ENCODE peak calls at places on chromosomes 1 and 21, in nine cellular contexts. One of them, this sample, is unnamed.

GRCh38 chr1:205374205-205375078 is 17.7 kb upstream of the KLHDC8A start:
- DNase-seq in CD8-positive, alpha-beta memory T cell: no peak
- DNase-seq in neuronal stem cell: no peak
- DNase-seq in cardiac muscle cell: peak
- DNase-seq in thoracic aorta: no peak
- DNase-seq in ovary: no peak
- DNase-seq in fibroblast of lung: peak
- DNase-seq in left ventricle myocardium inferior: no peak
- DNase-seq in Karpas-422: no peak
- DNase-seq in this sample: no peak

GRCh38 chr1:16366722-16367257 is at the start of gene SZRD1:
- DNase-seq in CD8-positive, alpha-beta memory T cell: peak
- DNase-seq in left ventricle myocardium inferior: peak
- DNase-seq in thoracic aorta: peak
- DNase-seq in fibroblast of lung: peak
- DNase-seq in neuronal stem cell: peak
- DNase-seq in ovary: peak
- DNase-seq in cardiac muscle cell: peak
- DNase-seq in Karpas-422: peak
- DNase-seq in this sample: peak

GRCh38 chr21:42144679-42145568 is 73.8 kb downstream of the UMODL1 start:
- DNase-seq in Karpas-422: no peak
- DNase-seq in ovary: no peak
- DNase-seq in thoracic aorta: no peak
- DNase-seq in left ventricle myocardium inferior: no peak
- DNase-seq in neuronal stem cell: no peak
- DNase-seq in cardiac muscle cell: no peak
- DNase-seq in CD8-positive, alpha-beta memory T cell: no peak
- DNase-seq in fibroblast of lung: no peak
- DNase-seq in this sample: no peak

GRCh38 chr1:32759521-32759980 is 57.0 kb upstream of the SYNC start:
- DNase-seq in thoracic aorta: no peak
- DNase-seq in ovary: no peak
- DNase-seq in left ventricle myocardium inferior: no peak
- DNase-seq in neuronal stem cell: no peak
- DNase-seq in CD8-positive, alpha-beta memory T cell: no peak
- DNase-seq in cardiac muscle cell: no peak
- DNase-seq in Karpas-422: no peak
- DNase-seq in fibroblast of lung: no peak
- DNase-seq in this sample: peak

GRCh38 chr1:171799166-171799565 is 17.7 kb downstream of the METTL13 start:
- DNase-seq in Karpas-422: no peak
- DNase-seq in thoracic aorta: no peak
- DNase-seq in left ventricle myocardium inferior: no peak
- DNase-seq in cardiac muscle cell: peak
- DNase-seq in fibroblast of lung: no peak
- DNase-seq in neuronal stem cell: no peak
- DNase-seq in ovary: no peak
- DNase-seq in CD8-positive, alpha-beta memory T cell: no peak
- DNase-seq in this sample: no peak

GRCh38 chr1:163315773-163316374 is 5.9 kb upstream of the NUF2 start:
- DNase-seq in ovary: no peak
- DNase-seq in neuronal stem cell: peak
- DNase-seq in Karpas-422: peak
- DNase-seq in thoracic aorta: no peak
- DNase-seq in fibroblast of lung: peak
- DNase-seq in CD8-positive, alpha-beta memory T cell: peak
- DNase-seq in cardiac muscle cell: peak
- DNase-seq in left ventricle myocardium inferior: no peak
- DNase-seq in this sample: no peak

GRCh38 chr21:28632718-28633408 is 359.8 kb downstream of the LTN1 start:
- DNase-seq in Karpas-422: no peak
- DNase-seq in neuronal stem cell: peak
- DNase-seq in CD8-positive, alpha-beta memory T cell: no peak
- DNase-seq in left ventricle myocardium inferior: no peak
- DNase-seq in cardiac muscle cell: peak
- DNase-seq in fibroblast of lung: peak
- DNase-seq in thoracic aorta: no peak
- DNase-seq in ovary: no peak
- DNase-seq in this sample: no peak

GRCh38 chr1:186207401-186208085 is 167.5 kb downstream of the TPR start:
- DNase-seq in CD8-positive, alpha-beta memory T cell: no peak
- DNase-seq in neuronal stem cell: no peak
- DNase-seq in thoracic aorta: no peak
- DNase-seq in Karpas-422: no peak
- DNase-seq in fibroblast of lung: peak
- DNase-seq in cardiac muscle cell: peak
- DNase-seq in ovary: no peak
- DNase-seq in left ventricle myocardium inferior: no peak
- DNase-seq in this sample: no peak

GRCh38 chr1:64036549-64036948 is 166.9 kb upstream of the UBE2U start:
- DNase-seq in ovary: no peak
- DNase-seq in neuronal stem cell: no peak
- DNase-seq in left ventricle myocardium inferior: no peak
- DNase-seq in CD8-positive, alpha-beta memory T cell: no peak
- DNase-seq in cardiac muscle cell: no peak
- DNase-seq in Karpas-422: no peak
- DNase-seq in thoracic aorta: no peak
- DNase-seq in fibroblast of lung: no peak
- DNase-seq in this sample: no peak

GRCh38 chr1:64042331-64043100 is 160.9 kb upstream of the UBE2U start:
- DNase-seq in fibroblast of lung: peak
- DNase-seq in ovary: no peak
- DNase-seq in thoracic aorta: peak
- DNase-seq in Karpas-422: no peak
- DNase-seq in left ventricle myocardium inferior: no peak
- DNase-seq in neuronal stem cell: no peak
- DNase-seq in cardiac muscle cell: peak
- DNase-seq in CD8-positive, alpha-beta memory T cell: no peak
- DNase-seq in this sample: no peak

GRCh38 chr1:64041366-64042131 is 161.9 kb upstream of the UBE2U start:
- DNase-seq in thoracic aorta: no peak
- DNase-seq in cardiac muscle cell: no peak
- DNase-seq in CD8-positive, alpha-beta memory T cell: no peak
- DNase-seq in Karpas-422: no peak
- DNase-seq in ovary: no peak
- DNase-seq in neuronal stem cell: no peak
- DNase-seq in left ventricle myocardium inferior: no peak
- DNase-seq in fibroblast of lung: no peak
- DNase-seq in this sample: no peak

GRCh38 chr1:64038119-64038518 is 165.3 kb upstream of the UBE2U start:
- DNase-seq in fibroblast of lung: peak
- DNase-seq in cardiac muscle cell: peak
- DNase-seq in left ventricle myocardium inferior: no peak
- DNase-seq in neuronal stem cell: no peak
- DNase-seq in CD8-positive, alpha-beta memory T cell: no peak
- DNase-seq in Karpas-422: no peak
- DNase-seq in thoracic aorta: no peak
- DNase-seq in ovary: no peak
- DNase-seq in this sample: no peak

DNA sequence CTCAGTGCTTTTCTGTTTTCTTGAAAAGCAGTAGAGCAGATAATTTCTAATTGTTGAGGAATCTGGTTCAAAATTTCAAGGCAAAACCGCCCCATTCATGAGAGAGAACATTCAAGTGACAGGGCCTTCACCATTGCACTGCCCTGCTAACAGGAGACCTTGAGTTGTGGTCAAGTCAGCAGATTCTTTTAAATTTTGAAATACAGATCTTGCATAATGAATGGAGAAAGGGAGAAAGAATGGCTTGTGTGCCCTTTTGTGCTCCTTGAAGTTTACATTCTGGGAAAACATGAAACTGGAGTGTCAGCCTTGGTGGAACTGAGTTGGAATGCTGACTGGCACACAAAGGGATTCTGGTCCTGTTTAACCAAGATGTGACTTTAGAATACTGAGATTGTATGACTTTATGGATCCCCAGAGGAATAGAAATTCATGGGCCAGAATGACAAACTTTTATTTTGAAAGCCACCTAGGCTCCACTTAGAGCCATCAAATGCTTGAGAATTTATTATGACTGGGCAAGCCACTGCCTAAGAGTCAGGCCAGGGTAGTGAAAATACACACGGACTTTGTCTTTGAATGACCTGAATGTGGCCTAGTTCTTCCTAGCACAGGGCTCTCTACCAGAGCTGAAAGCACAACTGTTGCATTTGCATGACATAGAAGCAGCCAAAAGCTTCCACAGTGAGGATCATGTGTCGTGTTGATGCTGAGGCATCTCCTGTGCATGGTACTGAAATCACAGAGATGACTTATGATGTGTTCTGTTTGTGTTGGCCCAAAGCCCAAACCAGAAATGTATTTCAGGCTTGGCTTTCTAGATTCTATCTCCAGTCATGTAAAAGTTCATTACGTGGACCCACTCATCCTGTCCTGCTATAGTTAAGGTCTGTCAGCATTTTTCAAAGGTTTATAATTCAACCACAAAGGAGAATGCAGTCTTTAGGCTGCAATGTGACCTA is 164.2 kb upstream of the UBE2U start:
- DNase-seq in CD8-positive, alpha-beta memory T cell: no peak
- DNase-seq in left ventricle myocardium inferior: no peak
- DNase-seq in neuronal stem cell: no peak
- DNase-seq in fibroblast of lung: peak
- DNase-seq in Karpas-422: no peak
- DNase-seq in ovary: no peak
- DNase-seq in thoracic aorta: peak
- DNase-seq in cardiac muscle cell: peak
- DNase-seq in this sample: no peak
- H3K27ac ChIP-seq in CD8-positive, alpha-beta memory T cell: no peak
- H3K27ac ChIP-seq in left ventricle myocardium inferior: peak
- H3K27ac ChIP-seq in neuronal stem cell: no peak
- H3K27ac ChIP-seq in fibroblast of lung: peak
- H3K27ac ChIP-seq in Karpas-422: no peak
- H3K27ac ChIP-seq in ovary: no peak
- H3K27ac ChIP-seq in thoracic aorta: peak
- H3K27ac ChIP-seq in cardiac muscle cell: peak
- H3K27ac ChIP-seq in this sample: peak

GRCh38 chr1:31671147-31671546 is 26.5 kb upstream of the PEF1 start:
- DNase-seq in fibroblast of lung: no peak
- DNase-seq in left ventricle myocardium inferior: no peak
- DNase-seq in CD8-positive, alpha-beta memory T cell: no peak
- DNase-seq in cardiac muscle cell: no peak
- DNase-seq in ovary: no peak
- DNase-seq in neuronal stem cell: no peak
- DNase-seq in thoracic aorta: no peak
- DNase-seq in Karpas-422: no peak
- DNase-seq in this sample: no peak

GRCh38 chr1:31669433-31669785 is 24.7 kb upstream of the PEF1 start:
- DNase-seq in CD8-positive, alpha-beta memory T cell: no peak
- DNase-seq in neuronal stem cell: no peak
- DNase-seq in Karpas-422: no peak
- DNase-seq in fibroblast of lung: no peak
- DNase-seq in cardiac muscle cell: no peak
- DNase-seq in thoracic aorta: no peak
- DNase-seq in ovary: no peak
- DNase-seq in left ventricle myocardium inferior: no peak
- DNase-seq in this sample: no peak

GRCh38 chr1:31668303-31668883 is 23.7 kb upstream of the PEF1 start:
- DNase-seq in thoracic aorta: no peak
- DNase-seq in Karpas-422: no peak
- DNase-seq in CD8-positive, alpha-beta memory T cell: no peak
- DNase-seq in left ventricle myocardium inferior: no peak
- DNase-seq in fibroblast of lung: no peak
- DNase-seq in ovary: no peak
- DNase-seq in neuronal stem cell: no peak
- DNase-seq in cardiac muscle cell: no peak
- DNase-seq in this sample: no peak

GRCh38 chr1:31670583-31670944 is 25.9 kb upstream of the PEF1 start:
- DNase-seq in ovary: no peak
- DNase-seq in CD8-positive, alpha-beta memory T cell: no peak
- DNase-seq in cardiac muscle cell: no peak
- DNase-seq in thoracic aorta: no peak
- DNase-seq in neuronal stem cell: no peak
- DNase-seq in Karpas-422: no peak
- DNase-seq in left ventricle myocardium inferior: no peak
- DNase-seq in fibroblast of lung: no peak
- DNase-seq in this sample: no peak

DNA sequence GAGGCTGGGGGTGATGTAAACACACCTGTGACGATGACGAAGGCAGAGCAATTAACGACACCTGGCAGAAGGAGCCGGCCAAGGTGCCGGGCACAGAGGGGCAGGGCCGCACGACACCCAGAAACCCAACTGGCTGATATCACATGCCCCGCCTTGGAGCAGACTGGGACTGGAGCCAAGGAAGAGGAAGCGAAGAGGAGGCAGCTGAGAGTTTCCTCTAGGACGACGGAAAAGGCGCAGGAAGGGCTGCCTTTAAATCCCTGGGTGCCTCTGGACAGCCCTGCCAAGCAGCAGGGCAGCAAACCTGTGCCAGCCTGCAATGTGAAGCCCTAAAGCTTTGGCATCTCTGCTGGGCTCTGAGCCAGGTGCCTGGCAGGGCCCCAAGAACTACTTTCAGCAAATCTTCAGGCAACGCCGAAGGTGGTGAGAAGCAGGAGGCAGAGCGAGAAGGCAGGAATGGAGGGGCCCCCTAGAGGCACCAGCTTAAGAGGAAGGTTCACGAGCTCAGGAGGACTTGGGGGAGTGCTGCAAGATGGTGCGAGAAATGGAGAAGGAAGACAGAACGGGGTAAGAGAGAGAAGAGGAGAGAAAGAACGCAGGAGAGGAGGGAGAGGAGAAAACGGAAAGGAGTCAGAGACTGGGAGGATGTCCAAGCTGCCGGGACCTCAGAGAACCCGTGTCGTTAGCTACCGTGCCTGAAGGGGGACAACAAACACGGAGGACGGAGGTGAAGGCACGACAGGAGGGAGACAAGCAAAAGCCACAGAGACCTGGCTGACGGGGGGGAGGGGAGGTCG is 25.3 kb upstream of the PEF1 start:
- DNase-seq in thoracic aorta: peak
- DNase-seq in neuronal stem cell: no peak
- DNase-seq in left ventricle myocardium inferior: peak
- DNase-seq in fibroblast of lung: peak
- DNase-seq in Karpas-422: peak
- DNase-seq in CD8-positive, alpha-beta memory T cell: no peak
- DNase-seq in cardiac muscle cell: peak
- DNase-seq in ovary: peak
- DNase-seq in this sample: peak
- H3K27ac ChIP-seq in thoracic aorta: peak
- H3K27ac ChIP-seq in neuronal stem cell: no peak
- H3K27ac ChIP-seq in left ventricle myocardium inferior: peak
- H3K27ac ChIP-seq in fibroblast of lung: no peak
- H3K27ac ChIP-seq in Karpas-422: no peak
- H3K27ac ChIP-seq in CD8-positive, alpha-beta memory T cell: no peak
- H3K27ac ChIP-seq in cardiac muscle cell: peak
- H3K27ac ChIP-seq in ovary: peak
- H3K27ac ChIP-seq in this sample: peak

GRCh38 chr1:226549937-226550670 is 1.5 kb downstream of the STUM start:
- DNase-seq in CD8-positive, alpha-beta memory T cell: no peak
- DNase-seq in neuronal stem cell: peak
- DNase-seq in left ventricle myocardium inferior: peak
- DNase-seq in ovary: peak
- DNase-seq in thoracic aorta: no peak
- DNase-seq in Karpas-422: peak
- DNase-seq in cardiac muscle cell: no peak
- DNase-seq in fibroblast of lung: no peak
- DNase-seq in this sample: peak
- H3K27ac ChIP-seq in CD8-positive, alpha-beta memory T cell: no peak
- H3K27ac ChIP-seq in neuronal stem cell: no peak
- H3K27ac ChIP-seq in left ventricle myocardium inferior: peak
- H3K27ac ChIP-seq in ovary: no peak
- H3K27ac ChIP-seq in thoracic aorta: no peak
- H3K27ac ChIP-seq in Karpas-422: no peak
- H3K27ac ChIP-seq in cardiac muscle cell: no peak
- H3K27ac ChIP-seq in fibroblast of lung: no peak
- H3K27ac ChIP-seq in this sample: peak

GRCh38 chr1:7043729-7044470 is 258.6 kb downstream of the CAMTA1 start:
- DNase-seq in fibroblast of lung: no peak
- DNase-seq in Karpas-422: no peak
- DNase-seq in left ventricle myocardium inferior: no peak
- DNase-seq in CD8-positive, alpha-beta memory T cell: no peak
- DNase-seq in thoracic aorta: no peak
- DNase-seq in ovary: no peak
- DNase-seq in neuronal stem cell: no peak
- DNase-seq in cardiac muscle cell: no peak
- DNase-seq in this sample: no peak

GRCh38 chr1:7043232-7043549 is 257.9 kb downstream of the CAMTA1 start:
- DNase-seq in neuronal stem cell: no peak
- DNase-seq in Karpas-422: no peak
- DNase-seq in left ventricle myocardium inferior: no peak
- DNase-seq in fibroblast of lung: no peak
- DNase-seq in thoracic aorta: no peak
- DNase-seq in CD8-positive, alpha-beta memory T cell: no peak
- DNase-seq in cardiac muscle cell: no peak
- DNase-seq in ovary: no peak
- DNase-seq in this sample: no peak

GRCh38 chr1:7044471-7044805 is 259.2 kb downstream of the CAMTA1 start:
- DNase-seq in cardiac muscle cell: no peak
- DNase-seq in fibroblast of lung: no peak
- DNase-seq in ovary: no peak
- DNase-seq in neuronal stem cell: no peak
- DNase-seq in Karpas-422: peak
- DNase-seq in left ventricle myocardium inferior: no peak
- DNase-seq in thoracic aorta: no peak
- DNase-seq in CD8-positive, alpha-beta memory T cell: no peak
- DNase-seq in this sample: no peak

GRCh38 chr1:7040969-7041368 is 255.7 kb downstream of the CAMTA1 start:
- DNase-seq in CD8-positive, alpha-beta memory T cell: no peak
- DNase-seq in cardiac muscle cell: no peak
- DNase-seq in thoracic aorta: no peak
- DNase-seq in left ventricle myocardium inferior: no peak
- DNase-seq in neuronal stem cell: no peak
- DNase-seq in fibroblast of lung: no peak
- DNase-seq in Karpas-422: no peak
- DNase-seq in ovary: no peak
- DNase-seq in this sample: no peak

GRCh38 chr1:7042322-7043231 is 257.3 kb downstream of the CAMTA1 start:
- DNase-seq in cardiac muscle cell: peak
- DNase-seq in neuronal stem cell: peak
- DNase-seq in ovary: no peak
- DNase-seq in left ventricle myocardium inferior: no peak
- DNase-seq in Karpas-422: peak
- DNase-seq in thoracic aorta: no peak
- DNase-seq in CD8-positive, alpha-beta memory T cell: no peak
- DNase-seq in fibroblast of lung: peak
- DNase-seq in this sample: no peak
- H3K27ac ChIP-seq in cardiac muscle cell: no peak
- H3K27ac ChIP-seq in neuronal stem cell: no peak
- H3K27ac ChIP-seq in ovary: no peak
- H3K27ac ChIP-seq in left ventricle myocardium inferior: no peak
- H3K27ac ChIP-seq in Karpas-422: no peak
- H3K27ac ChIP-seq in thoracic aorta: no peak
- H3K27ac ChIP-seq in CD8-positive, alpha-beta memory T cell: no peak
- H3K27ac ChIP-seq in fibroblast of lung: no peak
- H3K27ac ChIP-seq in this sample: no peak

This sample was measured in breast epithelium.